ENCODE peak calls at places on chromosomes 3 and 15, in five cellular contexts. One of them, this sample, is unnamed.

GRCh38 chr3:23623841-23624240 is 181.9 kb upstream of the UBE2E1 start:
- DNase-seq in B cell: no peak
- DNase-seq in A673: no peak
- DNase-seq in WTC11: no peak
- DNase-seq in heart right ventricle: no peak
- DNase-seq in this sample: no peak

GRCh38 chr15:40336129-40337122 is 4.3 kb downstream of the CCDC9B start:
- DNase-seq in B cell: peak
- DNase-seq in A673: peak
- DNase-seq in WTC11: peak
- DNase-seq in heart right ventricle: no peak
- DNase-seq in this sample: no peak

GRCh38 chr3:125257563-125257962 is 45.0 kb upstream of the SLC12A8 start:
- DNase-seq in B cell: no peak
- DNase-seq in A673: no peak
- DNase-seq in WTC11: no peak
- DNase-seq in heart right ventricle: no peak
- DNase-seq in this sample: no peak

GRCh38 chr15:58484794-58485600 is 53.2 kb downstream of the LIPC start:
- DNase-seq in B cell: no peak
- DNase-seq in A673: no peak
- DNase-seq in WTC11: no peak
- DNase-seq in heart right ventricle: no peak
- DNase-seq in this sample: no peak

GRCh38 chr3:101849714-101850326 is 506 bp downstream of the NFKBIZ start:
- DNase-seq in B cell: peak
- DNase-seq in A673: peak
- DNase-seq in WTC11: peak
- DNase-seq in heart right ventricle: peak
- DNase-seq in this sample: peak

GRCh38 chr15:35557012-35557411 is 11.0 kb upstream of the DPH6 start:
- DNase-seq in B cell: no peak
- DNase-seq in A673: no peak
- DNase-seq in WTC11: no peak
- DNase-seq in heart right ventricle: no peak
- DNase-seq in this sample: no peak

GRCh38 chr3:122793568-122794416 is at the start of gene HSPBAP1:
- DNase-seq in B cell: peak
- DNase-seq in A673: peak
- DNase-seq in WTC11: peak
- DNase-seq in heart right ventricle: peak
- DNase-seq in this sample: peak

GRCh38 chr3:126678691-126679317 is 23.9 kb upstream of the TXNRD3 start:
- DNase-seq in B cell: peak
- DNase-seq in A673: no peak
- DNase-seq in WTC11: no peak
- DNase-seq in heart right ventricle: no peak
- DNase-seq in this sample: peak

GRCh38 chr3:41356775-41357174 is 157.5 kb downstream of the CTNNB1 start:
- DNase-seq in B cell: no peak
- DNase-seq in A673: no peak
- DNase-seq in WTC11: no peak
- DNase-seq in heart right ventricle: no peak
- DNase-seq in this sample: no peak

GRCh38 chr3:77038928-77039605 is 832 bp upstream of the ROBO2 start:
- DNase-seq in B cell: no peak
- DNase-seq in A673: peak
- DNase-seq in WTC11: peak
- DNase-seq in heart right ventricle: no peak
- DNase-seq in this sample: no peak

GRCh38 chr3:129795596-129795995 is 97.9 kb downstream of the TMCC1 start:
- DNase-seq in B cell: no peak
- DNase-seq in A673: no peak
- DNase-seq in WTC11: no peak
- DNase-seq in heart right ventricle: no peak
- DNase-seq in this sample: no peak

GRCh38 chr3:24615177-24615576 is 120.5 kb upstream of the THRB start:
- DNase-seq in B cell: no peak
- DNase-seq in A673: no peak
- DNase-seq in WTC11: no peak
- DNase-seq in heart right ventricle: no peak
- DNase-seq in this sample: no peak

GRCh38 chr3:102090646-102091045 is 241.3 kb downstream of the NFKBIZ start:
- DNase-seq in B cell: no peak
- DNase-seq in A673: peak
- DNase-seq in WTC11: no peak
- DNase-seq in heart right ventricle: no peak
- DNase-seq in this sample: no peak

GRCh38 chr3:192408007-192408655 is 319.2 kb downstream of the FGF12 start:
- DNase-seq in B cell: no peak
- DNase-seq in A673: no peak
- DNase-seq in WTC11: peak
- DNase-seq in heart right ventricle: peak
- DNase-seq in this sample: no peak

GRCh38 chr3:50616003-50616769 is 765 bp upstream of the MAPKAPK3 start:
- DNase-seq in B cell: peak
- DNase-seq in A673: peak
- DNase-seq in WTC11: peak
- DNase-seq in heart right ventricle: peak
- DNase-seq in this sample: peak

GRCh38 chr15:53588773-53589172 is 170.7 kb downstream of the WDR72 start:
- DNase-seq in B cell: no peak
- DNase-seq in A673: no peak
- DNase-seq in WTC11: no peak
- DNase-seq in heart right ventricle: no peak
- DNase-seq in this sample: no peak

GRCh38 chr3:191721983-191722382 is 261.0 kb downstream of the PYDC2 start:
- DNase-seq in B cell: no peak
- DNase-seq in A673: no peak
- DNase-seq in WTC11: no peak
- DNase-seq in heart right ventricle: no peak
- DNase-seq in this sample: no peak

GRCh38 chr3:13190376-13190762 is 117.1 kb upstream of the IQSEC1 start:
- DNase-seq in B cell: no peak
- DNase-seq in A673: no peak
- DNase-seq in WTC11: no peak
- DNase-seq in heart right ventricle: no peak
- DNase-seq in this sample: no peak

GRCh38 chr15:89673162-89673506 is 6.0 kb downstream of the PLIN1 start:
- DNase-seq in B cell: no peak
- DNase-seq in A673: peak
- DNase-seq in WTC11: peak
- DNase-seq in heart right ventricle: no peak
- DNase-seq in this sample: no peak

GRCh38 chr15:80183886-80184285 is 31.1 kb downstream of the FAH start:
- DNase-seq in B cell: no peak
- DNase-seq in A673: no peak
- DNase-seq in WTC11: no peak
- DNase-seq in heart right ventricle: no peak
- DNase-seq in this sample: no peak
- TF ChIP-seq CTCF in B cell: no peak
- TF ChIP-seq CTCF in A673: peak
- TF ChIP-seq CTCF in WTC11: no peak
- TF ChIP-seq CTCF in heart right ventricle: no peak
- TF ChIP-seq CTCF in this sample: peak

DNA sequence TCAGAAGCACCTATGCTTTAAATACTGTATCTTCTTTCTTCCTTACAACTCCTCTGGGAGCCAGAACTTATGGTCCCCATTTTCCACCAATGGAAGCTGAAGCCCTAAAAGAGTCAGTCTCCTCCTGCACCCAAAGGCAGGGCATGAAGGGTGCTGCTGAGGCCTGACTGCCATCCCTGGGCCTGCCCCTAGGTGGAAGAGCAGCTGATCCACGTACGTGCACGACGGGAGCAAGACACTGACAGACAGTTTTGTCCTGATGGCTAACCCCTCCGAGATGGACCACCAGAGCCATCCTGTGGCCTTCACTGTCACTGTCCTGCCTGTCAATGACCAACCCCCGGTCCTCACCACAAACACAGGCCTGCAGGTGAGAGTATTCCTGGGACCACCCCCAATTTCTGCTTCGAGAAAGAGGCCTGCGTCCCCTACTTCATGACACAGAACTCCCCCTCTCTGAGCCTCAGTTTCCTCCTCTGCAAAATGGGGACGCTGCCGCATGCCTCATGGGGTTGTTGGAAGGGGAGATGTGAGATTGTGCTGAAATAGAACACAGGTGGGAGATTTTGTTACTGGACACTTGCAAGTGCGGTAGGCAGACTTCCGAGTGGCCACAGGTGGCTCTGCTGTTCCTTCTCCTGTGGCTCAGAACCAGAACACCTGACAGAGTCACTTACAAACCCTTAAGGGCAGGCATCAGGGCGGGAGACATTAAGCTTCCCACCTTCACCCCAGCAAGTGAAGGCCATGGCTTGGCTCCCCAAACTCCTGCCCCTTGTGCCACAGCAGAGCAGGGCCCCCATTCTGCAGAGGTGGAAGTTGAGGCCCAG is 175.4 kb downstream of the TBC1D2B start:
- DNase-seq in B cell: no peak
- DNase-seq in A673: no peak
- DNase-seq in WTC11: peak
- DNase-seq in heart right ventricle: no peak
- DNase-seq in this sample: no peak
- TF ChIP-seq CTCF in B cell: no peak
- TF ChIP-seq CTCF in A673: no peak
- TF ChIP-seq CTCF in WTC11: no peak
- TF ChIP-seq CTCF in heart right ventricle: no peak
- TF ChIP-seq CTCF in this sample: peak

GRCh38 chr15:94844533-94845390 is 613.4 kb downstream of the MCTP2 start:
- DNase-seq in B cell: no peak
- DNase-seq in A673: peak
- DNase-seq in WTC11: peak
- DNase-seq in heart right ventricle: peak
- DNase-seq in this sample: no peak
- TF ChIP-seq CTCF in B cell: no peak
- TF ChIP-seq CTCF in A673: no peak
- TF ChIP-seq CTCF in WTC11: no peak
- TF ChIP-seq CTCF in heart right ventricle: no peak
- TF ChIP-seq CTCF in this sample: no peak

GRCh38 chr3:15974647-15975046 is 176.9 kb upstream of the ANKRD28 start:
- DNase-seq in B cell: no peak
- DNase-seq in A673: peak
- DNase-seq in WTC11: peak
- DNase-seq in heart right ventricle: no peak
- DNase-seq in this sample: no peak
- TF ChIP-seq CTCF in B cell: no peak
- TF ChIP-seq CTCF in A673: peak
- TF ChIP-seq CTCF in WTC11: peak
- TF ChIP-seq CTCF in heart right ventricle: no peak
- TF ChIP-seq CTCF in this sample: no peak

DNA sequence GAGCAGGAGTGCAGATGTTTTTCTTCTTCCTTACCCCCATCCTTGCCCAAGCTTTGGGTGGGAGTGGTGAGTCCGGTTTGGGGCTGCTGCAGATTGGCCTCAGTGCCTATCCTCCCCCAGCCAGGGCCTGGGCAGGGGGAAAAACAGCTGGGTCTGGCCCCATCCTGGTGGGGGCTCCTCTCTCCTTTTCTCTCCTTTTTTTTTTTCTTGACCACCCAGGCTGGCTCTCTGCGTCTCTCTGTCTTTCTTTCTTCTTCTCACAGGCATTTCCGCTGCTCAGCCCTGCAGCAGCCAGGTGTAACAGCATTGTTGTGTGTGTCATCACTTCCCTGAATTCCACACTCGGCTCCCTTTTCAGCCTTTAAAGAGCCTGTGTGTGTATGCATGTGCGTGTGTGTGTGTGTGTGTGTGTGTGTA is 2.0 kb downstream of the FOXL2NB start:
- DNase-seq in B cell: no peak
- DNase-seq in A673: no peak
- DNase-seq in WTC11: peak
- DNase-seq in heart right ventricle: no peak
- DNase-seq in this sample: no peak
- TF ChIP-seq CTCF in B cell: no peak
- TF ChIP-seq CTCF in A673: no peak
- TF ChIP-seq CTCF in WTC11: no peak
- TF ChIP-seq CTCF in heart right ventricle: no peak
- TF ChIP-seq CTCF in this sample: no peak

DNA sequence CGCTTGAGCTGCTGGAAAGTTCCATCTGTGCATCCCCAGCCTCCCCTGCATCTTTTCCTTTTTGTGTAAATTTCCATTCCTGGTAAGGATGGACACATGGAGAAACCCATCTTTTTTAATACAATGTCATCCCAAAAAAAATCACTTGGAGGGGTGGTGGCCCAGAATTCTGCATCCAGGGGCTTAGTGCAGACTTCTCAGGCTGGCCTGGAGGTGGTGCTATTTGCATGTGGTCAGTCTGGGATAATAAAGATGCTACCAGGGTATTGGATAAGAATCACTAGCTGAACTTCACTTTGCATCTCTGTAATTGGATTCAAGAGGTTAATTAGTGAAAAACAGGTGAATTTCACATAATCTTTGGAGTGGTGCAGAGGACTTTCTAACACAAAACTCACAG is 1.8 kb upstream of the ZSCAN2 start:
- DNase-seq in B cell: no peak
- DNase-seq in A673: peak
- DNase-seq in WTC11: peak
- DNase-seq in heart right ventricle: no peak
- DNase-seq in this sample: no peak
- TF ChIP-seq CTCF in B cell: peak
- TF ChIP-seq CTCF in A673: peak
- TF ChIP-seq CTCF in WTC11: peak
- TF ChIP-seq CTCF in heart right ventricle: peak
- TF ChIP-seq CTCF in this sample: peak

GRCh38 chr15:41860049-41860828 is 21.6 kb downstream of the PLA2G4B start:
- DNase-seq in B cell: no peak
- DNase-seq in A673: no peak
- DNase-seq in WTC11: no peak
- DNase-seq in heart right ventricle: no peak
- DNase-seq in this sample: no peak
- TF ChIP-seq CTCF in B cell: no peak
- TF ChIP-seq CTCF in A673: no peak
- TF ChIP-seq CTCF in WTC11: no peak
- TF ChIP-seq CTCF in heart right ventricle: peak
- TF ChIP-seq CTCF in this sample: no peak

GRCh38 chr3:105555206-105555605 is 188.5 kb downstream of the ALCAM start:
- DNase-seq in B cell: no peak
- DNase-seq in A673: no peak
- DNase-seq in WTC11: no peak
- DNase-seq in heart right ventricle: no peak
- DNase-seq in this sample: no peak

GRCh38 chr3:105564546-105565288 is 198.0 kb downstream of the ALCAM start:
- DNase-seq in B cell: no peak
- DNase-seq in A673: no peak
- DNase-seq in WTC11: no peak
- DNase-seq in heart right ventricle: no peak
- DNase-seq in this sample: no peak

GRCh38 chr3:105561875-105562274 is 195.2 kb downstream of the ALCAM start:
- DNase-seq in B cell: no peak
- DNase-seq in A673: no peak
- DNase-seq in WTC11: no peak
- DNase-seq in heart right ventricle: no peak
- DNase-seq in this sample: no peak

DNA sequence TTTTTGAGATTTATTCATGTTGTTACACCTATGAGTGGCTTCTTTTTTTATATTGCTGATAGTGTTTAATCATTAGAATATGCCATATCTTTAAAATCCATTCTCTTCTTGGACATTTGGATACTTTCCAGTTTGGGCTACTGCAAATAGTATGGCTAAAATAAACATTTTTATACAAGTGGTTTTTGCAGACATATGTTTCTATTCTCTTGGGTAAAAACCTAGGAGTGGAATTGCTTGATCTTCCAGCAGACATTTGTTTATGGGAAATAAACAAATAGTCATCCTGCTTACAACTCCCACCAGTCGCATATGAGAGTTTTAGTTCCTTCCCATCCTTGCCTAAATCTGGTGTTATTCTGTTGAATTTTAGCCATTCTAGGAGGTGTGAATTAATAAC is 193.1 kb downstream of the ALCAM start:
- DNase-seq in B cell: no peak
- DNase-seq in A673: no peak
- DNase-seq in WTC11: no peak
- DNase-seq in heart right ventricle: no peak
- DNase-seq in this sample: no peak
- TF ChIP-seq CTCF in B cell: no peak
- TF ChIP-seq CTCF in A673: no peak
- TF ChIP-seq CTCF in WTC11: no peak
- TF ChIP-seq CTCF in heart right ventricle: no peak
- TF ChIP-seq CTCF in this sample: no peak